ENCODE peak calls at places on chromosome 15, in seven cellular contexts. One of them, this sample, is unnamed.

GRCh38 chr15:88243895-88244787 is 12.4 kb downstream of the NTRK3 start:
- DNase-seq in heart right ventricle: no peak
- DNase-seq in naive thymus-derived CD8-positive, alpha-beta T cell: peak
- DNase-seq in mesothelial cell of epicardium: no peak
- DNase-seq in iPS-NIHi11: peak
- DNase-seq in stimulated activated CD4-positive, alpha-beta T cell treated with anti-CD3 and anti-CD28 coated beads, Interleukin-1b, Interleukin-23, amount 100 ng/mL, for 48 hours: peak
- DNase-seq in GM12864: peak
- DNase-seq in this sample: no peak

GRCh38 chr15:91192285-91193058 is 92.4 kb downstream of the SV2B start:
- DNase-seq in heart right ventricle: no peak
- DNase-seq in naive thymus-derived CD8-positive, alpha-beta T cell: no peak
- DNase-seq in mesothelial cell of epicardium: no peak
- DNase-seq in iPS-NIHi11: no peak
- DNase-seq in stimulated activated CD4-positive, alpha-beta T cell treated with anti-CD3 and anti-CD28 coated beads, Interleukin-1b, Interleukin-23, amount 100 ng/mL, for 48 hours: no peak
- DNase-seq in GM12864: no peak
- DNase-seq in this sample: no peak

GRCh38 chr15:79452244-79453051 is 20.3 kb downstream of the MINAR1 start:
- DNase-seq in heart right ventricle: no peak
- DNase-seq in naive thymus-derived CD8-positive, alpha-beta T cell: no peak
- DNase-seq in mesothelial cell of epicardium: no peak
- DNase-seq in iPS-NIHi11: no peak
- DNase-seq in stimulated activated CD4-positive, alpha-beta T cell treated with anti-CD3 and anti-CD28 coated beads, Interleukin-1b, Interleukin-23, amount 100 ng/mL, for 48 hours: no peak
- DNase-seq in GM12864: no peak
- DNase-seq in this sample: no peak

GRCh38 chr15:99481406-99481805 is 84.4 kb upstream of the MEF2A start:
- DNase-seq in heart right ventricle: no peak
- DNase-seq in naive thymus-derived CD8-positive, alpha-beta T cell: no peak
- DNase-seq in mesothelial cell of epicardium: no peak
- DNase-seq in iPS-NIHi11: no peak
- DNase-seq in stimulated activated CD4-positive, alpha-beta T cell treated with anti-CD3 and anti-CD28 coated beads, Interleukin-1b, Interleukin-23, amount 100 ng/mL, for 48 hours: no peak
- DNase-seq in GM12864: no peak
- DNase-seq in this sample: no peak

GRCh38 chr15:94793641-94794040 is 562.3 kb downstream of the MCTP2 start:
- DNase-seq in heart right ventricle: no peak
- DNase-seq in naive thymus-derived CD8-positive, alpha-beta T cell: no peak
- DNase-seq in mesothelial cell of epicardium: no peak
- DNase-seq in iPS-NIHi11: no peak
- DNase-seq in stimulated activated CD4-positive, alpha-beta T cell treated with anti-CD3 and anti-CD28 coated beads, Interleukin-1b, Interleukin-23, amount 100 ng/mL, for 48 hours: no peak
- DNase-seq in GM12864: no peak
- DNase-seq in this sample: no peak

GRCh38 chr15:77030042-77030927 is 35.4 kb downstream of the PSTPIP1 start:
- DNase-seq in heart right ventricle: no peak
- DNase-seq in naive thymus-derived CD8-positive, alpha-beta T cell: no peak
- DNase-seq in mesothelial cell of epicardium: peak
- DNase-seq in iPS-NIHi11: no peak
- DNase-seq in stimulated activated CD4-positive, alpha-beta T cell treated with anti-CD3 and anti-CD28 coated beads, Interleukin-1b, Interleukin-23, amount 100 ng/mL, for 48 hours: peak
- DNase-seq in GM12864: no peak
- DNase-seq in this sample: no peak

GRCh38 chr15:79811406-79812405 is 85.1 kb downstream of the MTHFS start:
- DNase-seq in heart right ventricle: peak
- DNase-seq in naive thymus-derived CD8-positive, alpha-beta T cell: no peak
- DNase-seq in mesothelial cell of epicardium: no peak
- DNase-seq in iPS-NIHi11: no peak
- DNase-seq in stimulated activated CD4-positive, alpha-beta T cell treated with anti-CD3 and anti-CD28 coated beads, Interleukin-1b, Interleukin-23, amount 100 ng/mL, for 48 hours: no peak
- DNase-seq in GM12864: no peak
- DNase-seq in this sample: peak

GRCh38 chr15:93072011-93072410 is 17.0 kb downstream of the RGMA start:
- DNase-seq in heart right ventricle: no peak
- DNase-seq in naive thymus-derived CD8-positive, alpha-beta T cell: no peak
- DNase-seq in mesothelial cell of epicardium: no peak
- DNase-seq in iPS-NIHi11: no peak
- DNase-seq in stimulated activated CD4-positive, alpha-beta T cell treated with anti-CD3 and anti-CD28 coated beads, Interleukin-1b, Interleukin-23, amount 100 ng/mL, for 48 hours: no peak
- DNase-seq in GM12864: no peak
- DNase-seq in this sample: peak

GRCh38 chr15:26739791-26740190 is 33.1 kb downstream of the GABRB3 start:
- DNase-seq in heart right ventricle: no peak
- DNase-seq in naive thymus-derived CD8-positive, alpha-beta T cell: no peak
- DNase-seq in mesothelial cell of epicardium: no peak
- DNase-seq in iPS-NIHi11: no peak
- DNase-seq in stimulated activated CD4-positive, alpha-beta T cell treated with anti-CD3 and anti-CD28 coated beads, Interleukin-1b, Interleukin-23, amount 100 ng/mL, for 48 hours: no peak
- DNase-seq in GM12864: no peak
- DNase-seq in this sample: no peak

GRCh38 chr15:30956216-30956803 is 35.1 kb downstream of the MTMR10 start:
- DNase-seq in heart right ventricle: no peak
- DNase-seq in naive thymus-derived CD8-positive, alpha-beta T cell: no peak
- DNase-seq in mesothelial cell of epicardium: no peak
- DNase-seq in iPS-NIHi11: no peak
- DNase-seq in stimulated activated CD4-positive, alpha-beta T cell treated with anti-CD3 and anti-CD28 coated beads, Interleukin-1b, Interleukin-23, amount 100 ng/mL, for 48 hours: no peak
- DNase-seq in GM12864: no peak
- DNase-seq in this sample: no peak

GRCh38 chr15:24955549-24955929 is 752 bp downstream of the SNRPN start:
- DNase-seq in heart right ventricle: peak
- DNase-seq in naive thymus-derived CD8-positive, alpha-beta T cell: no peak
- DNase-seq in mesothelial cell of epicardium: no peak
- DNase-seq in iPS-NIHi11: no peak
- DNase-seq in stimulated activated CD4-positive, alpha-beta T cell treated with anti-CD3 and anti-CD28 coated beads, Interleukin-1b, Interleukin-23, amount 100 ng/mL, for 48 hours: peak
- DNase-seq in GM12864: no peak
- DNase-seq in this sample: no peak

GRCh38 chr15:80695911-80696651 is 971 bp downstream of the ABHD17C start:
- DNase-seq in heart right ventricle: peak
- DNase-seq in naive thymus-derived CD8-positive, alpha-beta T cell: peak
- DNase-seq in mesothelial cell of epicardium: no peak
- DNase-seq in iPS-NIHi11: peak
- DNase-seq in stimulated activated CD4-positive, alpha-beta T cell treated with anti-CD3 and anti-CD28 coated beads, Interleukin-1b, Interleukin-23, amount 100 ng/mL, for 48 hours: peak
- DNase-seq in GM12864: no peak
- DNase-seq in this sample: no peak

GRCh38 chr15:36831125-36831914 is 251.9 kb downstream of the CDIN1 start:
- DNase-seq in heart right ventricle: no peak
- DNase-seq in naive thymus-derived CD8-positive, alpha-beta T cell: no peak
- DNase-seq in mesothelial cell of epicardium: no peak
- DNase-seq in iPS-NIHi11: no peak
- DNase-seq in stimulated activated CD4-positive, alpha-beta T cell treated with anti-CD3 and anti-CD28 coated beads, Interleukin-1b, Interleukin-23, amount 100 ng/mL, for 48 hours: no peak
- DNase-seq in GM12864: peak
- DNase-seq in this sample: no peak

GRCh38 chr15:57143511-57144078 is 225.2 kb downstream of the TCF12 start:
- DNase-seq in heart right ventricle: no peak
- DNase-seq in naive thymus-derived CD8-positive, alpha-beta T cell: no peak
- DNase-seq in mesothelial cell of epicardium: no peak
- DNase-seq in iPS-NIHi11: no peak
- DNase-seq in stimulated activated CD4-positive, alpha-beta T cell treated with anti-CD3 and anti-CD28 coated beads, Interleukin-1b, Interleukin-23, amount 100 ng/mL, for 48 hours: no peak
- DNase-seq in GM12864: no peak
- DNase-seq in this sample: no peak

GRCh38 chr15:101651753-101652097 is 456 bp downstream of the TM2D3 start:
- DNase-seq in heart right ventricle: no peak
- DNase-seq in naive thymus-derived CD8-positive, alpha-beta T cell: no peak
- DNase-seq in mesothelial cell of epicardium: no peak
- DNase-seq in iPS-NIHi11: no peak
- DNase-seq in stimulated activated CD4-positive, alpha-beta T cell treated with anti-CD3 and anti-CD28 coated beads, Interleukin-1b, Interleukin-23, amount 100 ng/mL, for 48 hours: no peak
- DNase-seq in GM12864: no peak
- DNase-seq in this sample: no peak

GRCh38 chr15:48459571-48460461 is 128.6 kb downstream of the DUT start:
- DNase-seq in heart right ventricle: no peak
- DNase-seq in naive thymus-derived CD8-positive, alpha-beta T cell: no peak
- DNase-seq in mesothelial cell of epicardium: no peak
- DNase-seq in iPS-NIHi11: no peak
- DNase-seq in stimulated activated CD4-positive, alpha-beta T cell treated with anti-CD3 and anti-CD28 coated beads, Interleukin-1b, Interleukin-23, amount 100 ng/mL, for 48 hours: no peak
- DNase-seq in GM12864: no peak
- DNase-seq in this sample: peak

GRCh38 chr15:54045397-54045796 is 67.2 kb downstream of the UNC13C start:
- DNase-seq in heart right ventricle: no peak
- DNase-seq in naive thymus-derived CD8-positive, alpha-beta T cell: no peak
- DNase-seq in mesothelial cell of epicardium: no peak
- DNase-seq in iPS-NIHi11: no peak
- DNase-seq in stimulated activated CD4-positive, alpha-beta T cell treated with anti-CD3 and anti-CD28 coated beads, Interleukin-1b, Interleukin-23, amount 100 ng/mL, for 48 hours: no peak
- DNase-seq in GM12864: no peak
- DNase-seq in this sample: no peak